ENCODE peak calls at places on chromosomes 11 and 22, in seven cellular contexts. One of them, this sample, is unnamed.

GRCh38 chr11:114416441-114416928 is 16.0 kb downstream of the RBM7 start:
- DNase-seq in spleen: no peak
- DNase-seq in body of pancreas: no peak
- DNase-seq in AG04450: no peak
- DNase-seq in PC-9: peak
- DNase-seq in stomach: no peak
- DNase-seq in neural progenitor cell: no peak
- DNase-seq in this sample: peak

GRCh38 chr11:76984741-76985140 is 49.5 kb upstream of the B3GNT6 start:
- DNase-seq in stomach: no peak
- DNase-seq in AG04450: no peak
- DNase-seq in neural progenitor cell: no peak
- DNase-seq in body of pancreas: no peak
- DNase-seq in spleen: no peak
- DNase-seq in PC-9: peak
- DNase-seq in this sample: no peak

GRCh38 chr22:44738347-44738715 is 14.0 kb upstream of the ARHGAP8 start:
- DNase-seq in neural progenitor cell: no peak
- DNase-seq in PC-9: peak
- DNase-seq in body of pancreas: no peak
- DNase-seq in spleen: no peak
- DNase-seq in stomach: peak
- DNase-seq in AG04450: no peak
- DNase-seq in this sample: no peak

GRCh38 chr11:106956887-106957505 is 61.3 kb downstream of the GUCY1A2 start:
- DNase-seq in AG04450: no peak
- DNase-seq in spleen: no peak
- DNase-seq in neural progenitor cell: peak
- DNase-seq in PC-9: no peak
- DNase-seq in body of pancreas: no peak
- DNase-seq in stomach: no peak
- DNase-seq in this sample: no peak

GRCh38 chr11:95291946-95292345 is 60.9 kb upstream of the SESN3 start:
- DNase-seq in body of pancreas: no peak
- DNase-seq in AG04450: no peak
- DNase-seq in spleen: no peak
- DNase-seq in PC-9: no peak
- DNase-seq in stomach: peak
- DNase-seq in neural progenitor cell: no peak
- DNase-seq in this sample: no peak

GRCh38 chr11:112457532-112457931 is 196.9 kb upstream of the PLET1 start:
- DNase-seq in AG04450: no peak
- DNase-seq in neural progenitor cell: no peak
- DNase-seq in PC-9: no peak
- DNase-seq in body of pancreas: no peak
- DNase-seq in stomach: no peak
- DNase-seq in spleen: no peak
- DNase-seq in this sample: no peak

GRCh38 chr11:48018561-48019229 is 38.3 kb downstream of the PTPRJ start:
- DNase-seq in AG04450: no peak
- DNase-seq in spleen: peak
- DNase-seq in body of pancreas: no peak
- DNase-seq in neural progenitor cell: peak
- DNase-seq in PC-9: peak
- DNase-seq in stomach: no peak
- DNase-seq in this sample: no peak

GRCh38 chr11:73257342-73258103 is 14.6 kb upstream of the P2RY6 start:
- DNase-seq in neural progenitor cell: peak
- DNase-seq in PC-9: peak
- DNase-seq in spleen: no peak
- DNase-seq in AG04450: peak
- DNase-seq in body of pancreas: no peak
- DNase-seq in stomach: peak
- DNase-seq in this sample: peak

GRCh38 chr11:73576226-73576625 is 21.7 kb downstream of the FAM168A start:
- DNase-seq in neural progenitor cell: peak
- DNase-seq in AG04450: no peak
- DNase-seq in stomach: no peak
- DNase-seq in body of pancreas: no peak
- DNase-seq in spleen: no peak
- DNase-seq in PC-9: no peak
- DNase-seq in this sample: no peak

GRCh38 chr11:40273192-40273732 is 1186.2 kb downstream of the LRRC4C start:
- DNase-seq in PC-9: no peak
- DNase-seq in stomach: no peak
- DNase-seq in neural progenitor cell: no peak
- DNase-seq in spleen: no peak
- DNase-seq in body of pancreas: no peak
- DNase-seq in AG04450: no peak
- DNase-seq in this sample: no peak

GRCh38 chr11:81644239-81644840 is 1089.3 kb downstream of the FAM181B start:
- DNase-seq in body of pancreas: peak
- DNase-seq in stomach: no peak
- DNase-seq in PC-9: peak
- DNase-seq in AG04450: no peak
- DNase-seq in neural progenitor cell: peak
- DNase-seq in spleen: no peak
- DNase-seq in this sample: peak

GRCh38 chr22:44807915-44808690 is 55.7 kb downstream of the ARHGAP8 start:
- DNase-seq in body of pancreas: no peak
- DNase-seq in AG04450: no peak
- DNase-seq in spleen: no peak
- DNase-seq in stomach: no peak
- DNase-seq in neural progenitor cell: peak
- DNase-seq in PC-9: no peak
- DNase-seq in this sample: no peak

GRCh38 chr11:74325649-74326645 is 14.5 kb upstream of the P4HA3 start:
- DNase-seq in spleen: no peak
- DNase-seq in AG04450: peak
- DNase-seq in body of pancreas: peak
- DNase-seq in neural progenitor cell: no peak
- DNase-seq in stomach: peak
- DNase-seq in PC-9: no peak
- DNase-seq in this sample: peak

GRCh38 chr11:76810151-76810853 is 27.1 kb downstream of the TSKU start:
- DNase-seq in body of pancreas: peak
- DNase-seq in spleen: peak
- DNase-seq in neural progenitor cell: no peak
- DNase-seq in AG04450: no peak
- DNase-seq in PC-9: no peak
- DNase-seq in stomach: no peak
- DNase-seq in this sample: peak

GRCh38 chr11:61509058-61510029 is 795 bp downstream of the LRRC10B start:
- DNase-seq in AG04450: no peak
- DNase-seq in body of pancreas: peak
- DNase-seq in spleen: peak
- DNase-seq in neural progenitor cell: peak
- DNase-seq in stomach: peak
- DNase-seq in PC-9: peak
- DNase-seq in this sample: peak

GRCh38 chr11:118227865-118228785 is 3.3 kb upstream of the JAML start:
- DNase-seq in neural progenitor cell: no peak
- DNase-seq in PC-9: no peak
- DNase-seq in body of pancreas: no peak
- DNase-seq in stomach: no peak
- DNase-seq in AG04450: no peak
- DNase-seq in spleen: no peak
- DNase-seq in this sample: no peak

GRCh38 chr11:76637491-76638266 is 32.9 kb downstream of the LRRC32 start:
- DNase-seq in spleen: peak
- DNase-seq in body of pancreas: peak
- DNase-seq in neural progenitor cell: no peak
- DNase-seq in AG04450: no peak
- DNase-seq in PC-9: no peak
- DNase-seq in stomach: no peak
- DNase-seq in this sample: no peak

GRCh38 chr11:118929496-118930151 is 3.9 kb upstream of the BCL9L start:
- DNase-seq in AG04450: no peak
- DNase-seq in neural progenitor cell: peak
- DNase-seq in spleen: peak
- DNase-seq in body of pancreas: peak
- DNase-seq in PC-9: peak
- DNase-seq in stomach: peak
- DNase-seq in this sample: peak

GRCh38 chr11:11416502-11416901 is 63.5 kb upstream of the CSNK2A3 start:
- DNase-seq in body of pancreas: peak
- DNase-seq in neural progenitor cell: no peak
- DNase-seq in spleen: no peak
- DNase-seq in AG04450: no peak
- DNase-seq in PC-9: no peak
- DNase-seq in stomach: no peak
- DNase-seq in this sample: no peak

GRCh38 chr22:21702700-21703683 is 32.6 kb downstream of the YPEL1 start:
- DNase-seq in PC-9: no peak
- DNase-seq in AG04450: no peak
- DNase-seq in stomach: no peak
- DNase-seq in spleen: no peak
- DNase-seq in neural progenitor cell: no peak
- DNase-seq in body of pancreas: no peak
- DNase-seq in this sample: no peak

GRCh38 chr11:10654211-10655150 is 39.1 kb downstream of the IRAG1 start:
- DNase-seq in AG04450: no peak
- DNase-seq in stomach: no peak
- DNase-seq in neural progenitor cell: peak
- DNase-seq in body of pancreas: peak
- DNase-seq in PC-9: no peak
- DNase-seq in spleen: no peak
- DNase-seq in this sample: peak

GRCh38 chr22:38754247-38755154 is 1.3 kb downstream of the SUN2 start:
- DNase-seq in AG04450: peak
- DNase-seq in stomach: peak
- DNase-seq in neural progenitor cell: peak
- DNase-seq in body of pancreas: peak
- DNase-seq in PC-9: peak
- DNase-seq in spleen: no peak
- DNase-seq in this sample: peak

DNA sequence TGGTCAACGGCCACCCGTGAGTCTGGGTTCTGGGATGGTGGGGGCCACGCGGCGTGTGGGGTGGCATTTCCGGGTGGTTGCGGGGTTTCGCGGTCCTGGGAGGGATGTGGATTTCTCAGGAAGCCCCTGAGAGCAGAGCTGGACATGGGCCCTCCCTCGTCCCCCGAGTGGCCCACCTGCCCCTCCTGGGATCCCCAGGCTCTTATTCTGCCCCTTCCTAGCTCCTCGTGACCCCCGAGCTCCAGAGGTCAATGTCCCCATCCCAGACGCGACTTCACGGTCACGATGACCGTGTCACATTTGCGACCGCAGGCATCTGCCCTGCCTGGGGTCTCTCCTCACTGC is 4.4 kb downstream of the MUC5AC start:
- DNase-seq in AG04450: no peak
- DNase-seq in neural progenitor cell: no peak
- DNase-seq in PC-9: no peak
- DNase-seq in spleen: no peak
- DNase-seq in stomach: no peak
- DNase-seq in body of pancreas: no peak
- DNase-seq in this sample: no peak
- H3K4me3 ChIP-seq in AG04450: no peak
- H3K4me3 ChIP-seq in neural progenitor cell: no peak
- H3K4me3 ChIP-seq in PC-9: no peak
- H3K4me3 ChIP-seq in spleen: no peak
- H3K4me3 ChIP-seq in stomach: no peak
- H3K4me3 ChIP-seq in body of pancreas: no peak
- H3K4me3 ChIP-seq in this sample: no peak

DNA sequence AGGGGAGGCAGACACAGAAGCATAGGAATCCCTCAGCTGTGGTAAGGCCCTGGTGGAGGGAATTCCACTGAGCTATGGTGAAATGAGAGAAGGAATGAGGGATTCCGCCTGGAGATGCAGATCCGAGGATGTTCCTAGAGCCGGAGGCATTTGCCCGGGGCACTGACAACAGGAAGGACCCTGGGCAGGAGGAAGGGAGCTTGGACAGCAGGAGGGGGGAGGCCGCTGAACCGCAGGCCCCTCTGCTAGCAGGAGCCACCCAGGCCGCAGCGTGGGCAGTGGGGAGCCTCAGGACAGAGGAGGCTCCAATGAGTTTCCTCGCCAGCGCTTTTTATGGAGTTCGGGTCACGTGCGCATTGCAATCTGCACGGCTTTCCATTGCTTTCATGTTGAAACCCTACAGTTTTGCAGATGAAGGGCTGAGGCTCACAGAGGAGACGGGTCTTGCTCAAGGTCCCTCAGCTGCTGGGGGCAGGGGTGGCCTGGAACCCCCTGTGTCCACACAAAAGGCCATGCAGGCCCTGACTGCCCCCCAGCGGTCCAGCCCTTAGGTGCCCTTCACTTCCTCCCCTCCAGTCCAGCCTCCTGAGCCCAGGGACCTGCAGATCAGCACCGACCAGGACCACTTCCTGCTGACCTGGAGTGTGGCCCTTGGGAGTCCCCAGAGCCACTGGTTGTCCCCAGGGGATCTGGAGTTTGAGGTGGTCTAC is 15.6 kb downstream of the CSF2RB start:
- DNase-seq in PC-9: no peak
- DNase-seq in neural progenitor cell: no peak
- DNase-seq in spleen: no peak
- DNase-seq in stomach: no peak
- DNase-seq in body of pancreas: no peak
- DNase-seq in AG04450: no peak
- DNase-seq in this sample: no peak
- TF ChIP-seq CTCF in PC-9: no peak
- TF ChIP-seq CTCF in neural progenitor cell: no peak
- TF ChIP-seq CTCF in spleen: no peak
- TF ChIP-seq CTCF in stomach: no peak
- TF ChIP-seq CTCF in body of pancreas: no peak
- TF ChIP-seq CTCF in AG04450: no peak
- TF ChIP-seq CTCF in this sample: no peak

GRCh38 chr11:63764201-63764711 is 4.3 kb downstream of the ZFTA start:
- DNase-seq in spleen: no peak
- DNase-seq in neural progenitor cell: peak
- DNase-seq in PC-9: no peak
- DNase-seq in stomach: no peak
- DNase-seq in AG04450: no peak
- DNase-seq in body of pancreas: no peak
- DNase-seq in this sample: no peak
- H3K4me3 ChIP-seq in spleen: no peak
- H3K4me3 ChIP-seq in neural progenitor cell: peak
- H3K4me3 ChIP-seq in PC-9: no peak
- H3K4me3 ChIP-seq in stomach: peak
- H3K4me3 ChIP-seq in AG04450: no peak
- H3K4me3 ChIP-seq in body of pancreas: no peak
- H3K4me3 ChIP-seq in this sample: no peak

GRCh38 chr11:108222686-108223448 is at the start of gene ATM:
- DNase-seq in stomach: peak
- DNase-seq in spleen: peak
- DNase-seq in neural progenitor cell: peak
- DNase-seq in AG04450: peak
- DNase-seq in body of pancreas: peak
- DNase-seq in PC-9: peak
- DNase-seq in this sample: peak
- TF ChIP-seq CTCF in stomach: no peak
- TF ChIP-seq CTCF in spleen: peak
- TF ChIP-seq CTCF in neural progenitor cell: peak
- TF ChIP-seq CTCF in AG04450: peak
- TF ChIP-seq CTCF in body of pancreas: peak
- TF ChIP-seq CTCF in PC-9: peak
- TF ChIP-seq CTCF in this sample: peak

This sample was measured in fibroblast of the aortic adventitia.